ENCODE peak calls at places on chromosomes 11 and 22, in eight cellular contexts. P, L, O, J, M, D, G and A are unnamed samples.

GRCh38 chr11:109046284-109046992 is 375.6 kb upstream of the C11orf87 start:
- DNase-seq in P (no peak), L (no peak), O (no peak), J (no peak), M (no peak), D (no peak), G (no peak), A (no peak)

GRCh38 chr22:24926428-24926725 is 20.1 kb downstream of the LHFPL7 start:
- DNase-seq in P (no peak), L (no peak), O (no peak), J (no peak), M (no peak), D (no peak), G (no peak), A (no peak)

GRCh38 chr22:27207907-27208306 is 550.5 kb downstream of the MIAT start:
- DNase-seq in P (no peak), L (no peak), O (no peak), J (peak; percentile 94), M (no peak), D (no peak), G (no peak), A (no peak)

GRCh38 chr11:62195945-62196344 is 5.9 kb downstream of the SCGB1D1 start:
- DNase-seq in P (no peak), L (no peak), O (no peak), J (no peak), M (no peak), D (no peak), G (no peak), A (no peak)

GRCh38 chr11:71221851-71222250 is 30.5 kb downstream of the SHANK2 start:
- DNase-seq in P (no peak), L (no peak), O (no peak), J (no peak), M (no peak), D (no peak), G (no peak), A (no peak)

GRCh38 chr11:7690648-7691047 is 15.6 kb downstream of the OVCH2 start:
- DNase-seq in P (no peak), L (no peak), O (no peak), J (peak; percentile 58), M (peak; percentile 23), D (no peak), G (no peak), A (no peak)

GRCh38 chr11:2415171-2415570 is 14.6 kb downstream of the TSSC4 start:
- DNase-seq in P (no peak), L (no peak), O (no peak), J (no peak), M (no peak), D (no peak), G (no peak), A (no peak)

GRCh38 chr22:39686178-39686620 is 115.6 kb downstream of the CACNA1I start:
- DNase-seq in P (no peak), L (no peak), O (no peak), J (no peak), M (no peak), D (no peak), G (no peak), A (no peak)

GRCh38 chr22:27220349-27220748 is 563.0 kb downstream of the MIAT start:
- DNase-seq in P (no peak), L (no peak), O (no peak), J (peak; percentile 94), M (peak; percentile 85), D (no peak), G (no peak), A (no peak)

GRCh38 chr11:72779495-72780128 is 14.2 kb downstream of the STARD10 start:
- DNase-seq in P (no peak), L (no peak), O (no peak), J (no peak), M (no peak), D (no peak), G (no peak), A (no peak)

GRCh38 chr11:12150831-12151382 is 40.5 kb downstream of the MICAL2 start:
- DNase-seq in P (no peak), L (no peak), O (no peak), J (peak; percentile 65), M (peak; percentile 54), D (no peak), G (no peak), A (no peak)

GRCh38 chr11:65444314-65445051 is 21.9 kb downstream of the NEAT1 start:
- DNase-seq in P (no peak), L (peak; percentile 77), O (no peak), J (peak; percentile 50), M (peak; percentile 41), D (no peak), G (no peak), A (no peak)

GRCh38 chr22:22342697-22343602 is 98.4 kb downstream of the VPREB1 start:
- DNase-seq in P (no peak), L (no peak), O (peak; percentile 32), J (peak; percentile 26), M (peak; percentile 25), D (peak; percentile 51), G (peak; percentile 81), A (peak; percentile 63)

GRCh38 chr11:110182886-110183285 is 89.7 kb downstream of the ZC3H12C start:
- DNase-seq in P (no peak), L (no peak), O (peak; percentile 61), J (peak; percentile 85), M (peak; percentile 35), D (no peak), G (no peak), A (no peak)

GRCh38 chr11:12377824-12378593 is 638 bp downstream of the PARVA start:
- DNase-seq in P (peak; percentile 51), L (peak; percentile 76), O (peak; percentile 79), J (peak; percentile 93), M (peak; percentile 87), D (no peak), G (no peak), A (peak; percentile 5)

GRCh38 chr22:24423519-24424000 is 3.8 kb upstream of the ADORA2A start:
- DNase-seq in P (peak; percentile 60), L (peak; percentile 79), O (peak; percentile 57), J (peak; percentile 71), M (peak; percentile 46), D (peak; percentile 25), G (peak; percentile 83), A (no peak)

GRCh38 chr11:122852071-122852831 is 14.0 kb downstream of the CRTAM start:
- DNase-seq in P (no peak), L (no peak), O (no peak), J (peak; percentile 77), M (peak; percentile 8), D (no peak), G (no peak), A (no peak)

GRCh38 chr22:41979423-41980250 is 10.4 kb downstream of the SEPTIN3 start:
- DNase-seq in P (no peak), L (no peak), O (no peak), J (no peak), M (no peak), D (no peak), G (no peak), A (no peak)

GRCh38 chr11:115439385-115439784 is 64.8 kb downstream of the CADM1 start:
- DNase-seq in P (no peak), L (no peak), O (no peak), J (no peak), M (no peak), D (no peak), G (peak; percentile 3), A (no peak)

GRCh38 chr22:28943501-28943879 is 60.1 kb downstream of the ZNRF3 start:
- DNase-seq in P (no peak), L (no peak), O (no peak), J (no peak), M (no peak), D (no peak), G (no peak), A (no peak)

GRCh38 chr11:96012086-96012824 is 88.3 kb upstream of the MTMR2 start:
- DNase-seq in P (peak; percentile 43), L (no peak), O (no peak), J (peak; percentile 82), M (peak; percentile 92), D (no peak), G (peak; percentile 70), A (peak; percentile 57)

GRCh38 chr11:115179647-115180046 is 324.6 kb downstream of the CADM1 start:
- DNase-seq in P (no peak), L (no peak), O (no peak), J (no peak), M (no peak), D (no peak), G (no peak), A (no peak)